ENCODE peak calls at places on chromosome 9, in ten cellular contexts. O is stimulated activated CD8-positive, alpha-beta memory T cell treated with anti-CD3 and anti-CD28 coated beads, Interleukin-7, amount 100 ng/mL, for 24 hours; L is stimulated activated naive B cell treated with anti-CD40 and anti-IgM and Interleukin-4, amounts not matched to agents 10 μg/mL and 1 μg/mL and 100 μg/mL, for 72 hours; X is GM12891; S is OCI-LY7; E is anterior cingulate cortex; V is Panc1; B is T-helper 1 cell; A is colonic mucosa; K is A549. T is an unnamed sample.

GRCh38 chr9:116064970-116065369 is 88.6 kb upstream of the PAPPA start:
- DNase-seq in O (no peak), L (no peak), X (no peak), S (no peak), E (no peak), V (no peak), B (no peak), A (no peak), K (no peak), T (no peak)

GRCh38 chr9:19379697-19380046 is 364 bp downstream of the RPS6 start:
- DNase-seq in O (no peak), L (no peak), X (no peak), S (peak; percentile 51), E (no peak), V (no peak), B (no peak), A (peak; percentile 43), K (no peak), T (peak; percentile 35)

GRCh38 chr9:7117676-7118561 is 360.1 kb downstream of the KDM4C start:
- DNase-seq in O (no peak), L (no peak), X (no peak), S (no peak), E (no peak), V (no peak), B (peak; percentile 40), A (no peak), K (no peak), T (no peak)

GRCh38 chr9:89863837-89864236 is 259.0 kb downstream of the GADD45G start:
- DNase-seq in O (no peak), L (no peak), X (no peak), S (no peak), E (no peak), V (no peak), B (no peak), A (no peak), K (no peak), T (no peak)

GRCh38 chr9:89798546-89799120 is 193.8 kb downstream of the GADD45G start:
- DNase-seq in O (no peak), L (no peak), X (no peak), S (no peak), E (no peak), V (no peak), B (no peak), A (no peak), K (no peak), T (no peak)

GRCh38 chr9:129838707-129839259 is 3.5 kb downstream of the USP20 start:
- DNase-seq in O (no peak), L (no peak), X (no peak), S (no peak), E (no peak), V (no peak), B (peak; percentile 49), A (no peak), K (no peak), T (no peak)

GRCh38 chr9:107895524-107896001 is 406.0 kb upstream of the KLF4 start:
- DNase-seq in O (no peak), L (no peak), X (no peak), S (no peak), E (no peak), V (no peak), B (no peak), A (no peak), K (no peak), T (no peak)

GRCh38 chr9:73162987-73163763 is 11.5 kb downstream of the ANXA1 start:
- DNase-seq in O (no peak), L (no peak), X (no peak), S (no peak), E (no peak), V (no peak), B (no peak), A (no peak), K (no peak), T (no peak)

GRCh38 chr9:130120207-130120587 is 52.0 kb upstream of the NCS1 start:
- DNase-seq in O (no peak), L (no peak), X (no peak), S (no peak), E (no peak), V (no peak), B (no peak), A (no peak), K (no peak), T (no peak)

GRCh38 chr9:136566553-136566895 is 20.7 kb upstream of the NOTCH1 start:
- DNase-seq in O (no peak), L (no peak), X (no peak), S (no peak), E (no peak), V (no peak), B (no peak), A (no peak), K (no peak), T (no peak)

GRCh38 chr9:128155736-128156500 is 4.1 kb upstream of the BBLN start:
- DNase-seq in O (no peak), L (no peak), X (no peak), S (no peak), E (no peak), V (no peak), B (no peak), A (no peak), K (no peak), T (no peak)

GRCh38 chr9:98933185-98933584 is 10.5 kb upstream of the COL15A1 start:
- DNase-seq in O (no peak), L (no peak), X (no peak), S (no peak), E (no peak), V (no peak), B (no peak), A (no peak), K (no peak), T (no peak)

GRCh38 chr9:31541626-31542025 is 842.8 kb upstream of the ACO1 start:
- DNase-seq in O (no peak), L (no peak), X (no peak), S (no peak), E (no peak), V (no peak), B (no peak), A (no peak), K (no peak), T (no peak)

GRCh38 chr9:134689320-134690181 is 47.9 kb downstream of the COL5A1 start:
- DNase-seq in O (no peak), L (no peak), X (peak; percentile 68), S (peak; percentile 17), E (no peak), V (no peak), B (no peak), A (peak; percentile 61), K (peak; percentile 59), T (peak; percentile 72)

GRCh38 chr9:6076856-6077255 is 61.4 kb upstream of the RANBP6 start:
- DNase-seq in O (no peak), L (no peak), X (no peak), S (no peak), E (no peak), V (no peak), B (no peak), A (no peak), K (no peak), T (no peak)

GRCh38 chr9:3762076-3762475 is 236.3 kb upstream of the RFX3 start:
- DNase-seq in O (no peak), L (no peak), X (no peak), S (no peak), E (no peak), V (no peak), B (no peak), A (no peak), K (no peak), T (no peak)

GRCh38 chr9:38358390-38359296 is 33.9 kb upstream of the ALDH1B1 start:
- DNase-seq in O (no peak), L (no peak), X (no peak), S (no peak), E (no peak), V (no peak), B (no peak), A (no peak), K (no peak), T (no peak)

GRCh38 chr9:114088571-114089170 is 10.4 kb downstream of the KIF12 start:
- DNase-seq in O (no peak), L (no peak), X (no peak), S (no peak), E (no peak), V (no peak), B (no peak), A (no peak), K (no peak), T (no peak)

GRCh38 chr9:71127301-71127700 is 5.9 kb upstream of the TRPM3 start:
- DNase-seq in O (no peak), L (no peak), X (no peak), S (no peak), E (no peak), V (no peak), B (no peak), A (no peak), K (no peak), T (no peak)

GRCh38 chr9:133916159-133916541 is 76.0 kb downstream of the VAV2 start:
- DNase-seq in O (no peak), L (no peak), X (no peak), S (no peak), E (peak; percentile 54), V (no peak), B (no peak), A (no peak), K (no peak), T (no peak)

GRCh38 chr9:126690431-126691051 is 76.8 kb downstream of the LMX1B start:
- DNase-seq in O (peak; percentile 29), L (peak; percentile 48), X (peak; percentile 86), S (peak; percentile 48), E (no peak), V (no peak), B (peak; percentile 21), A (peak; percentile 64), K (peak; percentile 51), T (peak; percentile 78)

GRCh38 chr9:93697352-93698139 is 121.2 kb downstream of the PHF2 start:
- DNase-seq in O (no peak), L (no peak), X (no peak), S (no peak), E (no peak), V (no peak), B (no peak), A (no peak), K (no peak), T (no peak)

GRCh38 chr9:99822596-99823391 is 1.1 kb downstream of the NR4A3 start:
- DNase-seq in O (no peak), L (no peak), X (peak; percentile 25), S (peak; percentile 39), E (peak; percentile 32), V (no peak), B (peak; percentile 48), A (peak; percentile 36), K (peak; percentile 62), T (peak; percentile 55)

GRCh38 chr9:93257808-93258331 is 73.9 kb downstream of the WNK2 start:
- DNase-seq in O (no peak), L (no peak), X (peak; percentile 5), S (no peak), E (no peak), V (no peak), B (no peak), A (peak; percentile 12), K (no peak), T (no peak)

GRCh38 chr9:74443036-74443750 is 53.9 kb upstream of the RORB start:
- DNase-seq in O (no peak), L (no peak), X (no peak), S (no peak), E (no peak), V (no peak), B (no peak), A (no peak), K (no peak), T (no peak)

GRCh38 chr9:21854594-21854993 is 52.2 kb downstream of the MTAP start:
- DNase-seq in O (no peak), L (no peak), X (no peak), S (no peak), E (no peak), V (no peak), B (no peak), A (peak; percentile 59), K (no peak), T (no peak)

GRCh38 chr9:117714282-117714681 is 10.1 kb downstream of the TLR4 start:
- DNase-seq in O (no peak), L (no peak), X (no peak), S (no peak), E (no peak), V (no peak), B (no peak), A (no peak), K (no peak), T (no peak)

GRCh38 chr9:16318516-16319060 is 551.9 kb downstream of the BNC2 start:
- DNase-seq in O (no peak), L (no peak), X (no peak), S (no peak), E (no peak), V (no peak), B (no peak), A (no peak), K (no peak), T (no peak)

T was measured in RPMI8226.